ENCODE peak calls at places on chromosomes 1 and 21, in eight cellular contexts. A, C, G, U, F, M, L and E are unnamed samples. For H3K36me3, the result is how much of the 10 kb centered on the place peaks cover.

GRCh38 chr1:87221008-87221407 is 107.7 kb upstream of the LMO4 start:
- DNase-seq in A (peak), C (peak), G (no peak), U (no peak), F (peak), M (no peak), L (no peak), E (peak)

GRCh38 chr21:45264146-45264918 is 23.4 kb downstream of the POFUT2 start:
- DNase-seq in A (no peak), C (peak), G (peak), U (no peak), F (no peak), M (no peak), L (no peak), E (no peak)

GRCh38 chr1:18999287-18999852 is 42.9 kb upstream of the IFFO2 start:
- DNase-seq in A (no peak), C (peak), G (no peak), U (no peak), F (peak), M (no peak), L (no peak), E (peak)

GRCh38 chr1:110061341-110061740 is 9.1 kb downstream of the ALX3 start:
- DNase-seq in A (no peak), C (no peak), G (no peak), U (no peak), F (no peak), M (no peak), L (no peak), E (no peak)

GRCh38 chr1:220278991-220279390 is 6.7 kb upstream of the RAB3GAP2 start:
- DNase-seq in A (no peak), C (no peak), G (no peak), U (no peak), F (peak), M (no peak), L (no peak), E (no peak)

GRCh38 chr1:214296860-214297699 is 16.1 kb downstream of the SMYD2 start:
- DNase-seq in A (peak), C (peak), G (peak), U (no peak), F (peak), M (no peak), L (no peak), E (peak)

GRCh38 chr1:28036431-28036830 is 52.0 kb downstream of the EYA3 start:
- DNase-seq in A (no peak), C (no peak), G (no peak), U (no peak), F (no peak), M (no peak), L (no peak), E (no peak)

GRCh38 chr1:8176279-8176678 is 141.6 kb upstream of the SLC45A1 start:
- DNase-seq in A (no peak), C (no peak), G (no peak), U (no peak), F (no peak), M (no peak), L (no peak), E (no peak)

GRCh38 chr21:34844033-34844923 is 175.5 kb downstream of the CLIC6 start:
- DNase-seq in A (no peak), C (no peak), G (peak), U (peak), F (peak), M (no peak), L (no peak), E (peak)

GRCh38 chr1:236083650-236084385 is 18.9 kb upstream of the NID1 start:
- DNase-seq in A (no peak), C (no peak), G (no peak), U (no peak), F (peak), M (no peak), L (no peak), E (peak)

GRCh38 chr1:8495928-8496401 is 178.1 kb downstream of the SLC45A1 start:
- DNase-seq in A (peak), C (no peak), G (no peak), U (no peak), F (peak), M (no peak), L (no peak), E (peak)

GRCh38 chr1:147078606-147079399 is 93.5 kb downstream of the PRKAB2 start:
- DNase-seq in A (no peak), C (no peak), G (no peak), U (no peak), F (no peak), M (no peak), L (no peak), E (no peak)

GRCh38 chr21:39193380-39193779 is 10.1 kb upstream of the PSMG1 start:
- DNase-seq in A (no peak), C (no peak), G (no peak), U (no peak), F (no peak), M (no peak), L (no peak), E (no peak)

GRCh38 chr21:39196310-39196709 is 13.1 kb upstream of the PSMG1 start:
- DNase-seq in A (no peak), C (no peak), G (no peak), U (no peak), F (no peak), M (no peak), L (no peak), E (no peak)

GRCh38 chr21:39197448-39197847 is 14.2 kb upstream of the PSMG1 start:
- DNase-seq in A (no peak), C (no peak), G (no peak), U (no peak), F (no peak), M (no peak), L (no peak), E (peak)

GRCh38 chr21:39196838-39197237 is 13.6 kb upstream of the PSMG1 start:
- DNase-seq in A (no peak), C (no peak), G (no peak), U (no peak), F (no peak), M (no peak), L (no peak), E (no peak)
- H3K36me3 ChIP-seq in A (under half), C (half or more), G (half or more), U (half or more), F (under half), M (under half), L (under half), E (under half)

GRCh38 chr1:1755426-1755825 is 22.8 kb downstream of the NADK start:
- DNase-seq in A (no peak), C (no peak), G (no peak), U (no peak), F (no peak), M (no peak), L (no peak), E (no peak)
- H3K36me3 ChIP-seq in A (under half), C (half or more), G (under half), U (half or more), F (half or more), M (under half), L (under half), E (under half)

GRCh38 chr1:203695116-203695515 is 68.5 kb downstream of the ATP2B4 start:
- DNase-seq in A (no peak), C (no peak), G (no peak), U (no peak), F (no peak), M (no peak), L (no peak), E (no peak)

GRCh38 chr1:203692565-203693470 is 66.2 kb downstream of the ATP2B4 start:
- DNase-seq in A (peak), C (peak), G (no peak), U (peak), F (peak), M (no peak), L (peak), E (peak)

GRCh38 chr1:203686091-203686632 is 59.5 kb downstream of the ATP2B4 start:
- DNase-seq in A (no peak), C (no peak), G (no peak), U (no peak), F (peak), M (no peak), L (no peak), E (no peak)

GRCh38 chr1:203691454-203691853 is 64.8 kb downstream of the ATP2B4 start:
- DNase-seq in A (no peak), C (no peak), G (no peak), U (no peak), F (no peak), M (no peak), L (peak), E (no peak)

GRCh38 chr1:203690730-203691129 is 64.1 kb downstream of the ATP2B4 start:
- DNase-seq in A (no peak), C (no peak), G (peak), U (no peak), F (no peak), M (no peak), L (no peak), E (no peak)
- H3K36me3 ChIP-seq in A (under half), C (half or more), G (under half), U (under half), F (under half), M (under half), L (under half), E (under half)

GRCh38 chr1:67390041-67390887 is 39.9 kb downstream of the SERBP1 start:
- DNase-seq in A (peak), C (no peak), G (no peak), U (no peak), F (peak), M (no peak), L (no peak), E (peak)
- H3K36me3 ChIP-seq in A (under half), C (under half), G (under half), U (under half), F (under half), M (under half), L (under half), E (under half)

DNA sequence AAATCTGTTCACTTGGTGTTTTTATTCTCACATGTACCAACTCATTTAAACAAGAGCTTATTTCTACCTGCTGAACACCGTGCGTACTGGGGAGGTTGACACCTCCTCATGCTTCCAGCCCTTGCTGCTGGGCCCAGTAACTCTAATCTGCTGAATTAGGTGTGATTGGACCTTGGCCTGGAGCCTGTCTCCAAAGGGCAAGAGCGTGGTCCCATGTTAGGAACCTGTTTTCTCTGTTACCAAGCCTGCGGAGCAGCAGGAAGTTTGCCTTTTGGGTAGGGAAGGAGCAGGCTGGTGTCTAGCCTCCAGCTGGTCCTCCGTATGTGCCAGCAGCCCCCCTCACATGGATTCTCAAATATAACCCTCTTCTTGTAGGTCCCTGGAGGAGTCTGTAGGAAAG is 10.9 kb upstream of the SLC27A3 start:
- DNase-seq in A (no peak), C (no peak), G (no peak), U (no peak), F (no peak), M (no peak), L (no peak), E (no peak)
- H3K36me3 ChIP-seq in A (under half), C (half or more), G (half or more), U (half or more), F (half or more), M (under half), L (under half), E (under half)